ENCODE peak calls at places on chromosomes 13 and 19, in six cellular contexts. K is dorsolateral prefrontal cortex; R is body of pancreas; N is CD8-positive, alpha-beta memory T cell; A is adrenal gland; Y is coronary artery. T is an unnamed sample.

GRCh38 chr19:50776131-50776530 is 5.9 kb downstream of the GPR32 start:
- DNase-seq in K (no peak), R (no peak), N (no peak), A (no peak), Y (no peak), T (no peak)

GRCh38 chr13:77981191-77981925 is 62.7 kb upstream of the EDNRB start:
- DNase-seq in K (no peak), R (no peak), N (no peak), A (no peak), Y (no peak), T (no peak)

GRCh38 chr13:37640499-37640898 is 41.9 kb upstream of the POSTN start:
- DNase-seq in K (no peak), R (no peak), N (no peak), A (no peak), Y (no peak), T (no peak)

GRCh38 chr19:4606921-4607678 is 32.2 kb upstream of the TNFAIP8L1 start:
- DNase-seq in K (no peak), R (peak), N (no peak), A (peak), Y (no peak), T (peak)

GRCh38 chr19:49690656-49691242 is at the start of gene CPT1C:
- DNase-seq in K (peak), R (peak), N (peak), A (peak), Y (no peak), T (peak)

GRCh38 chr13:67229438-67230242 is 496 bp downstream of the PCDH9 start:
- DNase-seq in K (no peak), R (no peak), N (no peak), A (no peak), Y (no peak), T (no peak)

GRCh38 chr19:41433171-41433570 is 6.0 kb upstream of the B3GNT8 start:
- DNase-seq in K (peak), R (no peak), N (no peak), A (no peak), Y (no peak), T (no peak)

GRCh38 chr19:17393914-17394313 is at the start of gene CCDC194:
- DNase-seq in K (no peak), R (no peak), N (no peak), A (no peak), Y (no peak), T (no peak)

GRCh38 chr19:33280351-33280921 is 21.9 kb downstream of the CEBPA start:
- DNase-seq in K (no peak), R (no peak), N (no peak), A (no peak), Y (no peak), T (no peak)

GRCh38 chr13:51551446-51551845 is 32.8 kb upstream of the WDFY2 start:
- DNase-seq in K (no peak), R (no peak), N (no peak), A (no peak), Y (no peak), T (no peak)

GRCh38 chr13:50187352-50188029 is 172.2 kb downstream of the KCNRG start:
- DNase-seq in K (no peak), R (no peak), N (no peak), A (no peak), Y (no peak), T (no peak)

GRCh38 chr13:45337395-45337794 is 3.6 kb downstream of the TPT1 start:
- DNase-seq in K (no peak), R (no peak), N (no peak), A (no peak), Y (no peak), T (no peak)

GRCh38 chr13:24252136-24252535 is 57.2 kb upstream of the C1QTNF9 start:
- DNase-seq in K (no peak), R (no peak), N (no peak), A (no peak), Y (no peak), T (no peak)

GRCh38 chr13:50512602-50513527 is 330.6 kb downstream of the DLEU7 start:
- DNase-seq in K (peak), R (no peak), N (peak), A (peak), Y (no peak), T (no peak)

GRCh38 chr19:1122972-1123363 is 19.2 kb downstream of the GPX4 start:
- DNase-seq in K (no peak), R (peak), N (no peak), A (peak), Y (no peak), T (no peak)

GRCh38 chr19:49271080-49271753 is 53.8 kb downstream of the SLC6A16 start:
- DNase-seq in K (no peak), R (no peak), N (no peak), A (no peak), Y (no peak), T (no peak)

GRCh38 chr13:99660101-99660500 is 158.8 kb downstream of the TM9SF2 start:
- DNase-seq in K (no peak), R (no peak), N (no peak), A (no peak), Y (no peak), T (no peak)

GRCh38 chr19:2337329-2337707 is 8.8 kb downstream of the SPPL2B start:
- DNase-seq in K (peak), R (peak), N (no peak), A (peak), Y (no peak), T (peak)

GRCh38 chr13:50128406-50129048 is 113.3 kb downstream of the KCNRG start:
- DNase-seq in K (no peak), R (no peak), N (no peak), A (no peak), Y (no peak), T (no peak)

GRCh38 chr13:86425127-86425526 is 625.9 kb upstream of the SLITRK6 start:
- DNase-seq in K (no peak), R (no peak), N (no peak), A (no peak), Y (no peak), T (no peak)

GRCh38 chr13:24180743-24181384 is 20.3 kb downstream of the SPATA13 start:
- DNase-seq in K (no peak), R (no peak), N (no peak), A (peak), Y (no peak), T (no peak)

GRCh38 chr19:49802836-49803528 is 10.1 kb downstream of the FUZ start:
- DNase-seq in K (no peak), R (no peak), N (no peak), A (peak), Y (no peak), T (no peak)

GRCh38 chr13:100314132-100314910 is 225.4 kb downstream of the PCCA start:
- DNase-seq in K (no peak), R (no peak), N (no peak), A (no peak), Y (no peak), T (no peak)

GRCh38 chr13:72696590-72696989 is 30.8 kb downstream of the MZT1 start:
- DNase-seq in K (no peak), R (no peak), N (no peak), A (no peak), Y (no peak), T (no peak)

GRCh38 chr19:16191216-16191908 is 6.2 kb downstream of the FAM32A start:
- DNase-seq in K (no peak), R (no peak), N (no peak), A (no peak), Y (peak), T (no peak)

GRCh38 chr13:45092668-45093067 is 27.6 kb upstream of the GTF2F2 start:
- DNase-seq in K (no peak), R (no peak), N (no peak), A (no peak), Y (no peak), T (no peak)

GRCh38 chr19:54160182-54160811 is 776 bp upstream of the LENG1 start:
- DNase-seq in K (no peak), R (no peak), N (no peak), A (no peak), Y (no peak), T (no peak)

GRCh38 chr19:49499030-49499670 is 2.9 kb downstream of the RPS11 start:
- DNase-seq in K (no peak), R (no peak), N (no peak), A (peak), Y (no peak), T (no peak)

GRCh38 chr13:98098511-98098910 is 44.4 kb upstream of the FARP1 start:
- DNase-seq in K (no peak), R (no peak), N (no peak), A (no peak), Y (no peak), T (no peak)

GRCh38 chr19:41933693-41934426 is 5.6 kb upstream of the ERFL start:
- DNase-seq in K (no peak), R (no peak), N (no peak), A (no peak), Y (no peak), T (no peak)

GRCh38 chr13:110263906-110264305 is 43.1 kb downstream of the COL4A1 start:
- DNase-seq in K (no peak), R (no peak), N (no peak), A (no peak), Y (no peak), T (no peak)

GRCh38 chr13:110261166-110262081 is 45.5 kb downstream of the COL4A1 start:
- DNase-seq in K (no peak), R (no peak), N (no peak), A (no peak), Y (no peak), T (no peak)

GRCh38 chr13:110262494-110262893 is 44.5 kb downstream of the COL4A1 start:
- DNase-seq in K (no peak), R (no peak), N (no peak), A (no peak), Y (no peak), T (no peak)

GRCh38 chr13:110262944-110263343 is 44.0 kb downstream of the COL4A1 start:
- DNase-seq in K (no peak), R (no peak), N (no peak), A (no peak), Y (no peak), T (no peak)

GRCh38 chr13:110262082-110262436 is 44.9 kb downstream of the COL4A1 start:
- DNase-seq in K (no peak), R (no peak), N (no peak), A (no peak), Y (no peak), T (no peak)
- H3K27ac ChIP-seq in K (no peak), R (peak), N (no peak), A (peak), Y (peak), T (no peak)

GRCh38 chr19:19109601-19110000 is 28.7 kb downstream of the TMEM161A start:
- DNase-seq in K (no peak), R (no peak), N (no peak), A (peak), Y (peak), T (no peak)
- H3K27ac ChIP-seq in K (no peak), R (no peak), N (no peak), A (no peak), Y (no peak), T (no peak)

DNA sequence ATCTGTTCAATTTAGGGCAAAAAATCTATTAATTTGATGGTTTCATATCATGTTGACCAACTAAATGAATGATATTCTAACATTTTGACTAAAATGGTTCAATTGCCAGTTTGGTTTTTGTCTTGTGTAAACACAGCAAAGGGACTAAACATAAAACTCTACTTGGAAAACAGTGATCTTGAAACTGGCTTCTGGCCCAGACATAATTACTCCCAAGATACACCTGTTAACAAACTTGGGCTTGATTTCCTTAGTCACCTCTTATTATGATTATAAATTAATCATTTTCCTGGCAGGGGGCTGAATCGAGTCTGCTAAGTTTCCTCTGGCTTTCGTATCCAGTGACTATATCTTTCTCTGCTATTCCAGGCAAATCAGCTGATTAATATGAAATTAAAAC is 78.0 kb upstream of the OXGR1 start:
- DNase-seq in K (no peak), R (no peak), N (no peak), A (no peak), Y (no peak), T (no peak)
- H3K27ac ChIP-seq in K (no peak), R (no peak), N (no peak), A (no peak), Y (no peak), T (no peak)

GRCh38 chr19:52139291-52140076 is at the start of gene ZNF616:
- DNase-seq in K (peak), R (peak), N (peak), A (peak), Y (peak), T (peak)

GRCh38 chr19:52138614-52139290 is 986 bp downstream of the ZNF616 start:
- DNase-seq in K (peak), R (peak), N (no peak), A (peak), Y (no peak), T (peak)

GRCh38 chr19:52142001-52142595 is 2.4 kb upstream of the ZNF616 start:
- DNase-seq in K (no peak), R (no peak), N (no peak), A (no peak), Y (no peak), T (no peak)

GRCh38 chr19:52140077-52140710 is 456 bp upstream of the ZNF616 start:
- DNase-seq in K (no peak), R (peak), N (no peak), A (no peak), Y (no peak), T (no peak)
- H3K27ac ChIP-seq in K (peak), R (peak), N (no peak), A (peak), Y (peak), T (peak)

GRCh38 chr19:36244066-36244465 is 29.2 kb downstream of the ZNF146 start:
- DNase-seq in K (no peak), R (no peak), N (no peak), A (no peak), Y (no peak), T (no peak)

GRCh38 chr19:36246006-36246391 is 31.1 kb downstream of the ZNF146 start:
- DNase-seq in K (no peak), R (no peak), N (no peak), A (no peak), Y (no peak), T (peak)

DNA sequence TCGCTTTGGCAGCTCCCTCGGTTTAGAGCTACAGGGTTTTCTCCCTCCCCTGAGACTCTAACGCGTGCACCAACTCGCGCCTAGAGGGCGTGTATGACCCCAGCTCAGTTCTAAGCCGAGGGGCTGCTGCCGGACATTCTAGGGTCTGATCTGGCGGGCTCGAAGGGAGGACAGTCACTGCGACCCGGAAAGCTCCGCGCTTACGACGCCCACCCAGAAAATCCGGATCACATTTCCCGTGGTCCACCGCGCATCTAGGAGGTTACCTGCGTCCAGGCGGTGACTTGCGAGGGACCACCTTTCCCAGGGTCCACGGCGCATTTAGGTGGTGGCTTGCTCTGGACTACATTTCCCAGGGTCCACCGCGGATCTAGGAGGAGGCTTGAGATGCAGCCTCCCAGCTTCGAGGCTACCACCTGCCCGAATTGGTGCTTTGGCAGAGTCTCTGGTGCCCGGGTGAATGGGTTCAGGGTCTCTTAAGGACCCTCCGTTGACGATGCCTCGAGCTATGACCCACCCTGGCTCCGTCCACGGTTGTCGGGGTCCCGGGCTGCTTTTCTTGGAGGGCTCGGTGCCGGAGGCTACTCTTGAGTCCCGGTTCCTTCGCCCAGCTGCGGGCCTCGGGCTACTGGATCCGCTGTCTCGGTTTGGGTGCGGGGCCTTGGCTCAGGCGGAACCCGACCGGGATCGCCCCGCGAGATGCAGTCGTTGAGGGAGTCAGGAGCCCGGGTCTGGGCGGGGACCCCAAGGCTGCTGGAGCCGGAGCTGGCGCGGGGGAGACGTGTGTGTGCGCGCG is 30.5 kb downstream of the ZNF146 start:
- DNase-seq in K (peak), R (no peak), N (no peak), A (no peak), Y (no peak), T (no peak)
- H3K27ac ChIP-seq in K (peak), R (no peak), N (no peak), A (no peak), Y (no peak), T (no peak)

GRCh38 chr19:6214881-6215541 is 64.8 kb downstream of the MLLT1 start:
- DNase-seq in K (peak), R (no peak), N (no peak), A (peak), Y (no peak), T (no peak)
- H3K27ac ChIP-seq in K (no peak), R (no peak), N (no peak), A (no peak), Y (no peak), T (no peak)

GRCh38 chr13:41499452-41499851 is 42.1 kb downstream of the RGCC start:
- DNase-seq in K (no peak), R (no peak), N (no peak), A (no peak), Y (no peak), T (no peak)
- H3K27ac ChIP-seq in K (no peak), R (no peak), N (no peak), A (no peak), Y (no peak), T (no peak)

DNA sequence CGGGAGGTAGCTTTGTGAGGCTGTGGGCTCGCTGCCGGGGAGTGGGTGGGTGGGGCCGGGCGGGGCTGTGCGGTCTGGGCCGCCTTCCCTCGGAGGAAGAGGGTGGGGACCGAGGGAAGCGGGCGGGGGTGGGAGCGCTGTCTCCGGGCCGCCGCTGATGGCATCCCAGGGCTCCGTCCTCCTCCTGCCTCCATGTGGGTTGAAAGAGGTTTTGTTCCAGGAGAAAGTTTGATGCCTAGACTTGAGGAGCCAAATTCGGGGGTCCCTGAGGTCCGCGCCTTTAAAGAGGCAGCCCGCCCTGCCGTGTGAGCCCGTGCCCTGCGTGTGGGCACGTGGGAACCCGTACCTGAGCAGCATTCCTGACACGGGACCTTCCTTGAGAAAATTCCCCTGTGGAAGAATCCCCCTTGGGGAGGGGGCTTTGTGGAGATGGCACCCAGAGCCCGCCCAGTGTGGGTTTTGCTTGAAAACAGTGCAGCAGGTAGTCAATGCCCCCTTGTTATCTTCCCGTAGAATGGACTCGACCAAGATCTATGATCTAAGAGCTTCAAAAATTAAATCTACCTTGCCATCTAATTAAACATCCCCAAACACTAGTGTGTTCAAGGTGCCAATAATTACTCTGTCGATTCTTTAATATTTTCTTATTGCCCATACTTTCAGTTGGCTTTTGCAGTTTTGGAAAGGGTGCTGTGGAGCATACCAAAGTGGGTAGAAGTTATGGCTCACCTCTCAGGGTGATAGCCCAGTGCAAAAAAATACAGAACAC is 107.8 kb downstream of the RXFP2 start:
- DNase-seq in K (no peak), R (peak), N (no peak), A (no peak), Y (no peak), T (no peak)
- H3K27ac ChIP-seq in K (no peak), R (no peak), N (no peak), A (peak), Y (peak), T (no peak)